ENCODE peak calls at places on chromosomes 7 and 10, in ten cellular contexts. K, P, R, S, F, V, Z, Q, N and O are unnamed samples.
A peak's percentile ranks its signal among the peaks of the same experiment; 100 is the strongest.

GRCh38 chr10:484925-485661 is 204.4 kb downstream of the DIP2C start:
- DNase-seq in V (no peak), Z (no peak), S (no peak), P (peak; percentile 40), K (peak; percentile 31), F (no peak), R (no peak), N (peak; percentile 28), Q (peak; percentile 74), O (no peak)

GRCh38 chr7:76278540-76278939 is 23.9 kb upstream of the HSPB1 start:
- DNase-seq in R (no peak), P (peak; percentile 39), V (peak; percentile 18), Q (peak; percentile 35), S (no peak), K (no peak), Z (no peak), N (no peak), F (no peak), O (no peak)

GRCh38 chr7:2501947-2502646 is 17.5 kb upstream of the LFNG start:
- DNase-seq in R (no peak), P (no peak), S (no peak), Q (no peak), N (no peak), V (no peak), K (no peak), F (no peak), Z (no peak), O (no peak)

GRCh38 chr10:42690449-42691360 is 52.3 kb upstream of the ZNF33B start:
- DNase-seq in N (no peak), F (no peak), R (no peak), Q (no peak), P (no peak), Z (peak; percentile 28), S (no peak), V (peak; percentile 76), K (no peak), O (no peak)

GRCh38 chr10:19412531-19412930 is 363.9 kb downstream of the MALRD1 start:
- DNase-seq in P (peak; percentile 34), Q (peak; percentile 0), Z (no peak), N (no peak), V (peak; percentile 20), K (no peak), F (no peak), R (peak; percentile 0), S (peak; percentile 4), O (peak; percentile 34)

GRCh38 chr7:73966062-73966940 is 61.7 kb upstream of the ELN start:
- DNase-seq in R (no peak), N (no peak), Q (no peak), P (no peak), S (no peak), Z (no peak), K (no peak), V (no peak), F (no peak), O (no peak)

GRCh38 chr10:71297343-71297742 is 21.7 kb upstream of the SLC29A3 start:
- DNase-seq in N (no peak), F (no peak), P (no peak), V (no peak), R (no peak), K (no peak), Q (no peak), S (no peak), Z (no peak), O (no peak)

GRCh38 chr7:101085000-101085948 is at the start of gene TRIM56:
- DNase-seq in V (peak; percentile 67), F (peak; percentile 61), S (no peak), N (peak; percentile 74), Q (peak; percentile 91), R (peak; percentile 79), Z (peak; percentile 77), K (peak; percentile 64), P (peak; percentile 91), O (no peak)

GRCh38 chr10:44650576-44651394 is 260.4 kb upstream of the TMEM72 start:
- DNase-seq in F (no peak), Q (no peak), K (no peak), P (no peak), S (no peak), N (no peak), V (no peak), R (peak; percentile 34), Z (no peak), O (peak; percentile 83)